ENCODE peak calls at places on chromosomes 2 and 18, in nine cellular contexts. T, K, X, J, G, Z, I, A and C are unnamed samples. For H3K4me1, the result is how much of the 10 kb centered on the place peaks cover.

GRCh38 chr2:172232638-172233253 is 130.0 kb upstream of the DLX2 start:
- DNase-seq in T (no peak), K (no peak), X (no peak), J (no peak), G (no peak), Z (no peak), I (no peak), A (no peak), C (no peak)

GRCh38 chr2:228180126-228181097 is 1.1 kb downstream of the SPHKAP start:
- DNase-seq in T (peak), K (no peak), X (peak), J (no peak), G (peak), Z (peak), I (no peak), A (no peak), C (no peak)

GRCh38 chr2:237432484-237433092 is 18.6 kb upstream of the COL6A3 start:
- DNase-seq in T (peak), K (no peak), X (peak), J (peak), G (no peak), Z (no peak), I (peak), A (no peak), C (no peak)

GRCh38 chr2:148259674-148260073 is 238.8 kb downstream of the MBD5 start:
- DNase-seq in T (no peak), K (peak), X (no peak), J (peak), G (no peak), Z (peak), I (no peak), A (peak), C (no peak)

GRCh38 chr2:70946832-70947442 is 11.2 kb downstream of the ATP6V1B1 start:
- DNase-seq in T (peak), K (peak), X (peak), J (peak), G (peak), Z (peak), I (peak), A (peak), C (peak)

GRCh38 chr2:236525416-236525997 is 44.1 kb upstream of the ACKR3 start:
- DNase-seq in T (no peak), K (no peak), X (peak), J (no peak), G (no peak), Z (no peak), I (no peak), A (no peak), C (no peak)

GRCh38 chr18:29840101-29840500 is 1202.4 kb downstream of the DSC3 start:
- DNase-seq in T (no peak), K (no peak), X (peak), J (peak), G (no peak), Z (no peak), I (peak), A (peak), C (no peak)

GRCh38 chr2:234722176-234722575 is 225.3 kb upstream of the ARL4C start:
- DNase-seq in T (no peak), K (no peak), X (peak), J (no peak), G (no peak), Z (no peak), I (no peak), A (no peak), C (no peak)

GRCh38 chr2:198096965-198097364 is 292.6 kb downstream of the PLCL1 start:
- DNase-seq in T (no peak), K (no peak), X (no peak), J (no peak), G (no peak), Z (no peak), I (no peak), A (no peak), C (no peak)

GRCh38 chr2:172084734-172085459 is 410 bp upstream of the DLX1 start:
- DNase-seq in T (peak), K (peak), X (peak), J (peak), G (peak), Z (peak), I (peak), A (peak), C (peak)

GRCh38 chr2:241017228-241017940 is 19.0 kb downstream of the SNED1 start:
- DNase-seq in T (no peak), K (no peak), X (no peak), J (no peak), G (no peak), Z (no peak), I (no peak), A (no peak), C (no peak)

GRCh38 chr2:27148801-27149439 is at the start of gene TCF23:
- DNase-seq in T (peak), K (no peak), X (no peak), J (no peak), G (no peak), Z (no peak), I (no peak), A (no peak), C (no peak)

GRCh38 chr2:141887363-141887762 is 243.5 kb downstream of the LRP1B start:
- DNase-seq in T (no peak), K (no peak), X (no peak), J (no peak), G (no peak), Z (no peak), I (no peak), A (no peak), C (no peak)

GRCh38 chr2:127153691-127154158 is 46.8 kb upstream of the BIN1 start:
- DNase-seq in T (no peak), K (no peak), X (peak), J (peak), G (no peak), Z (no peak), I (no peak), A (no peak), C (no peak)

GRCh38 chr2:152511981-152512380 is 177.0 kb downstream of the FMNL2 start:
- DNase-seq in T (no peak), K (no peak), X (no peak), J (no peak), G (no peak), Z (no peak), I (no peak), A (no peak), C (no peak)

GRCh38 chr2:177254433-177255226 is 9.9 kb downstream of the NFE2L2 start:
- DNase-seq in T (peak), K (no peak), X (peak), J (no peak), G (peak), Z (peak), I (peak), A (peak), C (no peak)

GRCh38 chr2:42169869-42170465 is 814 bp downstream of the EML4 start:
- DNase-seq in T (peak), K (peak), X (peak), J (no peak), G (peak), Z (peak), I (no peak), A (no peak), C (peak)

GRCh38 chr2:99403524-99403923 is 66.3 kb downstream of the EIF5B start:
- DNase-seq in T (no peak), K (no peak), X (peak), J (no peak), G (no peak), Z (peak), I (no peak), A (peak), C (no peak)

GRCh38 chr18:28019425-28020108 is 157.4 kb downstream of the CDH2 start:
- DNase-seq in T (no peak), K (no peak), X (no peak), J (peak), G (no peak), Z (no peak), I (no peak), A (no peak), C (no peak)

GRCh38 chr2:60597346-60597745 is 43.9 kb upstream of the BCL11A start:
- DNase-seq in T (no peak), K (no peak), X (peak), J (no peak), G (no peak), Z (no peak), I (no peak), A (no peak), C (no peak)

GRCh38 chr2:224780096-224780495 is 63.9 kb upstream of the CCDC195 start:
- DNase-seq in T (no peak), K (no peak), X (no peak), J (no peak), G (no peak), Z (no peak), I (no peak), A (no peak), C (no peak)

GRCh38 chr2:40259900-40260299 is 192.0 kb downstream of the SLC8A1 start:
- DNase-seq in T (no peak), K (no peak), X (no peak), J (no peak), G (no peak), Z (no peak), I (no peak), A (no peak), C (no peak)

GRCh38 chr2:8214221-8214620 is 467.6 kb upstream of the ID2 start:
- DNase-seq in T (no peak), K (no peak), X (peak), J (no peak), G (no peak), Z (no peak), I (no peak), A (no peak), C (no peak)

GRCh38 chr2:163774862-163775261 is 39.1 kb upstream of the FIGN start:
- DNase-seq in T (no peak), K (no peak), X (peak), J (peak), G (no peak), Z (no peak), I (peak), A (peak), C (no peak)

GRCh38 chr2:163773276-163773675 is 37.5 kb upstream of the FIGN start:
- DNase-seq in T (no peak), K (no peak), X (no peak), J (no peak), G (no peak), Z (no peak), I (no peak), A (no peak), C (no peak)

GRCh38 chr2:163779970-163780597 is 44.3 kb upstream of the FIGN start:
- DNase-seq in T (no peak), K (no peak), X (no peak), J (peak), G (no peak), Z (no peak), I (no peak), A (no peak), C (no peak)

GRCh38 chr2:163775304-163775703 is 39.5 kb upstream of the FIGN start:
- DNase-seq in T (no peak), K (no peak), X (peak), J (peak), G (no peak), Z (no peak), I (no peak), A (no peak), C (no peak)

GRCh38 chr2:163778045-163778753 is 42.4 kb upstream of the FIGN start:
- DNase-seq in T (no peak), K (no peak), X (peak), J (peak), G (no peak), Z (no peak), I (peak), A (peak), C (no peak)
- H3K4me1 ChIP-seq in T (under half), K (under half), X (under half), J (half or more), G (under half), Z (under half), I (under half), A (under half), C (under half)

GRCh38 chr18:73318732-73319479 is 451.1 kb upstream of the NETO1 start:
- DNase-seq in T (no peak), K (no peak), X (peak), J (peak), G (no peak), Z (no peak), I (no peak), A (no peak), C (no peak)
- TF ChIP-seq EZH2phosphoT487 in T (no peak), K (no peak), X (no peak), J (no peak), G (no peak), Z (no peak), I (no peak), A (no peak), C (no peak)

GRCh38 chr2:196331143-196331542 is 159.8 kb upstream of the STK17B start:
- DNase-seq in T (no peak), K (no peak), X (peak), J (peak), G (no peak), Z (no peak), I (no peak), A (peak), C (no peak)

GRCh38 chr2:196331816-196332215 is 160.4 kb upstream of the STK17B start:
- DNase-seq in T (no peak), K (no peak), X (peak), J (no peak), G (no peak), Z (no peak), I (no peak), A (no peak), C (no peak)

GRCh38 chr2:196330645-196331044 is 159.3 kb upstream of the STK17B start:
- DNase-seq in T (no peak), K (no peak), X (no peak), J (peak), G (no peak), Z (no peak), I (no peak), A (no peak), C (no peak)

GRCh38 chr2:196329959-196330358 is 158.6 kb upstream of the STK17B start:
- DNase-seq in T (no peak), K (no peak), X (no peak), J (no peak), G (no peak), Z (no peak), I (no peak), A (no peak), C (no peak)

DNA sequence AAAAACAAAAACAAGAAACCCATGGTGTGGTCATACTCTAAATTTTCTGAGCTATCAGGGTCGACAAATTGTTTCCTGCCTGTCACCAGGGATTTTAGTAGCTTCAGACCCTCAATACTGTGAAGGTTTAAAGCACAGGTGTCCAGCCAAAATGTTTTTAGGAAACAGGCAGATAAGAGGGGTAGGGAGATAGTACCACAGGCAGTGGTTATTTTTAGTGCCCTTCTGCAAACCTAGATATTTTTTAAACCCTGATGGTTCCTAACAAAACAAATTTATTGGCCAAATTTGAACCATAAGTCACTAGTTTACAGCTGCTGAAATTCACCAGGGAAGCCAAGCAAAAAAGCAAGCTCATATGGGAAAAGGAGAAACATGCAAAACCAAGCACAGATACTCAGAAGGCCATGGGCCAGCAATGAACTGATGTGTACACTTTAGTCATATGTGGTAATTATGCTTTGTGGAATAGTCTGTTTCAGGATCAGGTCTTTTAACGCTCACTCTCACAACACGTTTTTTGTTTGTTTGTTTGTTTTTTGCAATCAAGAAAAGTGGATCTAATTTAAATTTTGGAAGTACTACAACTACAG is 156.8 kb upstream of the STK17B start:
- DNase-seq in T (no peak), K (no peak), X (no peak), J (no peak), G (no peak), Z (no peak), I (no peak), A (no peak), C (no peak)
- H3K4me1 ChIP-seq in T (under half), K (under half), X (under half), J (under half), G (under half), Z (under half), I (under half), A (under half), C (under half)

DNA sequence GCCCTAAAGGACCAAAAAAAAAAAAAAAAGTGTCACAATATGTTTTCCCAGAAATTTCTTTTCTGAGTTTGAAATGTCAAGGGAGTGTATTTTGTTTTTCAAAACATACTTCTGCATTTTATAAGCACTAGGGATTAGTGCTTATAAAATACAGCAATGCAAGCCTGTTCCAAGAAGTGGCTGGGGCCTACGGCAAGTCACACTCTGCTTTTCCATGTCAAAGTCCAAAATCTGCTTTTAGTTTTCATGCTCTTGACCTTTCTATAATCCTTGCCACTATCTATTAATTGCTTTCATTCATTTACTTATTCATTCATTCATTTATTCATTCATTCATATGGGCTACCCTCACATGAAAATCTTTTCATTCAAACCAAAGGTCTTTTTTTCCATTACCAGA is 100.1 kb upstream of the UXS1 start:
- DNase-seq in T (no peak), K (no peak), X (no peak), J (no peak), G (no peak), Z (no peak), I (no peak), A (no peak), C (no peak)
- TF ChIP-seq EZH2phosphoT487 in T (no peak), K (no peak), X (no peak), J (no peak), G (no peak), Z (no peak), I (no peak), A (no peak), C (no peak)

DNA sequence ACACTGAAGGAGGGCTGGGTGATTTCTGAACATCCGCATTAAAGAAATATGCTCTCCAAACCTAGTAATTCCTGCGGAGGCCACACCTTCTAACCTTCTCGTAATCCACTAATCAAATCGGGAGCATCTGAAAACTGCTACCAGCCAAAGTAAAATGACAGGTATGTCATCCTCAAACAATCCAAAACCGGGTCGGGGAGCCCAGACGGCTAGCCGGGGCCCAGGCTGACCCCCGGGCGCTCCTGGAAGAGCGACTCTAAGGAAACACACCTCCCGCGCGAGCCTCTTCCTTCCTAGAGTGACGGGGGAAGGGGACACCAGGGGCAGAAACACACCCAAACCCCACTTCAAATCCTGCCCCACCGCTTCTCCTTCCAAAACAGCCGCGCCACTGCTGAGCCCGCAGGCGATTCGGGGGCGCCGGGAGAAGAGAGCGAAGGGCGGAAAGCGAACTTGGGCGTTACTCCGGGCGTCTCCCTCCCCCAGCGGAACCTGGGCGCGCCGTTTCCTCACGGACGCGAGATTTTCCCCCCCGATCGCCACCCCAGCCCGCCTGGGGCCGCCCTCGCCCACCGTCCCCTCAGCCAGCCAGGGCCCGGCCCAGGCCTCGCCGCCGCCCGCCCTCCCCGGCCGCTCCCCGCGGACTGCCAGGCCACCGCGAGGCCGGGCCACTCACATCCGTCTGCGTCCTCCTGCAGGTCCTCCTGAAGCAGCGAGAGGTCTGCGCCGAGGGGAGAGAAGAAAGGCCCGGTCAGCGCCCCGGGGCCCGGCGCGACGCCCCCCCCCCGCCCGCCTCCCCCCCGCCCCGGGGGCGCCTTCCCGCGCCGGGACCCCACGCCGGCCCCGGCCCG is 584 bp downstream of the PPP4R1 start:
- DNase-seq in T (peak), K (peak), X (peak), J (peak), G (peak), Z (peak), I (no peak), A (peak), C (peak)
- H3K4me1 ChIP-seq in T (under half), K (under half), X (under half), J (half or more), G (under half), Z (under half), I (under half), A (under half), C (under half)